ENCODE peak calls at places on chromosome 18, in five cellular contexts. W is sciatic nerve, L is amniotic stem cell, D is H54, R is T-helper 9 cell. O is an unnamed sample.

GRCh38 chr18:56189615-56190014 is 448.8 kb downstream of the TXNL1 start:
- DNase-seq in L (no peak), W (no peak), D (no peak), R (no peak), O (no peak)

GRCh38 chr18:5059540-5060032 is 137.5 kb downstream of the AKAIN1 start:
- DNase-seq in W (no peak), R (no peak), D (no peak), L (no peak), O (no peak)

GRCh38 chr18:48034651-48035555 is 104.4 kb upstream of the SMAD2 start:
- DNase-seq in R (no peak), D (no peak), L (no peak), W (peak; percentile 53), O (no peak)

GRCh38 chr18:61549411-61549810 is 216.2 kb downstream of the CDH20 start:
- DNase-seq in W (no peak), D (no peak), L (no peak), R (no peak), O (no peak)

GRCh38 chr18:75116809-75117208 is 92.1 kb downstream of the PTGR3 start:
- DNase-seq in W (no peak), D (no peak), L (no peak), R (no peak), O (no peak)

GRCh38 chr18:10033038-10033437 is 119.2 kb downstream of the VAPA start:
- DNase-seq in R (no peak), L (no peak), W (no peak), D (no peak), O (no peak)

GRCh38 chr18:79910563-79910962 is 40.9 kb downstream of the SLC66A2 start:
- DNase-seq in W (no peak), D (no peak), L (no peak), R (no peak), O (no peak)

GRCh38 chr18:11163668-11164067 is 14.3 kb upstream of the PIEZO2 start:
- DNase-seq in R (no peak), D (no peak), L (no peak), W (no peak), O (no peak)

GRCh38 chr18:3454365-3455089 is 4.6 kb downstream of the TGIF1 start:
- DNase-seq in R (no peak), D (no peak), W (no peak), L (no peak), O (no peak)

GRCh38 chr18:68714707-68715496 is at the start of gene TMX3:
- DNase-seq in W (peak; percentile 93), L (peak; percentile 78), D (peak; percentile 68), R (peak; percentile 88), O (peak; percentile 59)

GRCh38 chr18:35938158-35938557 is 34.3 kb upstream of the RMP24 start:
- DNase-seq in L (no peak), W (no peak), R (no peak), D (no peak), O (no peak)

GRCh38 chr18:61541673-61542072 is 208.4 kb downstream of the CDH20 start:
- DNase-seq in L (no peak), D (no peak), R (no peak), W (no peak), O (no peak)

GRCh38 chr18:61334491-61334850 is 1.2 kb downstream of the CDH20 start:
- DNase-seq in R (no peak), L (no peak), W (no peak), D (no peak), O (no peak)

GRCh38 chr18:33584845-33585775 is 7.1 kb downstream of the ASXL3 start:
- DNase-seq in R (no peak), D (no peak), L (no peak), W (no peak), O (no peak)

GRCh38 chr18:70981400-70982140 is 692.7 kb downstream of the SOCS6 start:
- DNase-seq in R (no peak), L (no peak), D (no peak), W (no peak), O (no peak)

GRCh38 chr18:35178260-35178659 is 62.6 kb upstream of the ZNF397 start:
- DNase-seq in L (no peak), D (peak; percentile 28), W (no peak), R (no peak), O (no peak)

GRCh38 chr18:48138660-48139426 is 208.4 kb upstream of the SMAD2 start:
- DNase-seq in D (no peak), L (no peak), W (no peak), R (no peak), O (no peak)

GRCh38 chr18:3305933-3306332 is 44.0 kb downstream of the MYL12B start:
- DNase-seq in R (peak; percentile 3), W (no peak), D (no peak), L (no peak), O (no peak)

GRCh38 chr18:29285471-29285870 is 1108.5 kb upstream of the CDH2 start:
- DNase-seq in L (no peak), W (no peak), D (no peak), R (no peak), O (no peak)

GRCh38 chr18:80241919-80242777 is 5.2 kb downstream of the PARD6G start:
- DNase-seq in R (no peak), L (no peak), W (no peak), D (no peak), O (no peak)

GRCh38 chr18:56505971-56506370 is 132.4 kb downstream of the TXNL1 start:
- DNase-seq in R (no peak), D (no peak), L (no peak), W (no peak), O (no peak)

GRCh38 chr18:2985628-2986027 is 27.3 kb downstream of the LPIN2 start:
- DNase-seq in R (no peak), D (no peak), L (no peak), W (no peak), O (no peak)

GRCh38 chr18:59198215-59198614 is 21.7 kb upstream of the GRP start:
- DNase-seq in L (no peak), W (no peak), D (no peak), R (no peak), O (no peak)

GRCh38 chr18:61669320-61669719 is 223.5 kb downstream of the RNF152 start:
- DNase-seq in D (no peak), L (no peak), R (no peak), W (no peak), O (peak; percentile 61)

GRCh38 chr18:49849331-49850217 is 36.2 kb upstream of the ACAA2 start:
- DNase-seq in D (peak; percentile 90), W (no peak), R (no peak), L (no peak), O (peak; percentile 66)

GRCh38 chr18:77181950-77182707 is 49.5 kb upstream of the MBP start:
- DNase-seq in W (no peak), R (no peak), L (no peak), D (no peak), O (no peak)

GRCh38 chr18:37253424-37254255 is 312.0 kb downstream of the CELF4 start:
- DNase-seq in R (no peak), W (no peak), L (no peak), D (no peak), O (no peak)

GRCh38 chr18:31977270-31977872 is 34.4 kb upstream of the TRAPPC8 start:
- DNase-seq in R (peak; percentile 11), D (no peak), L (no peak), W (no peak), O (no peak)